ENCODE peak calls at places on chromosome 22, in nine cellular contexts. One of them, this sample, is unnamed.

GRCh38 chr22:49466926-49467590 is 360.6 kb downstream of the BRD1 start:
- DNase-seq in GM19239: no peak
- DNase-seq in psoas muscle: no peak
- DNase-seq in RWPE1: no peak
- DNase-seq in D341Med: no peak
- DNase-seq in T-helper 9 cell: no peak
- DNase-seq in kidney: no peak
- DNase-seq in ureter: no peak
- DNase-seq in NCI-H2107: no peak
- DNase-seq in this sample: no peak

GRCh38 chr22:44133161-44133560 is 47.6 kb upstream of the PARVG start:
- DNase-seq in GM19239: no peak
- DNase-seq in psoas muscle: no peak
- DNase-seq in RWPE1: no peak
- DNase-seq in D341Med: no peak
- DNase-seq in T-helper 9 cell: no peak
- DNase-seq in kidney: no peak
- DNase-seq in ureter: no peak
- DNase-seq in NCI-H2107: no peak
- DNase-seq in this sample: no peak

GRCh38 chr22:46220921-46221320 is 29.2 kb downstream of the CDPF1 start:
- DNase-seq in GM19239: no peak
- DNase-seq in psoas muscle: no peak
- DNase-seq in RWPE1: no peak
- DNase-seq in D341Med: no peak
- DNase-seq in T-helper 9 cell: no peak
- DNase-seq in kidney: no peak
- DNase-seq in ureter: no peak
- DNase-seq in NCI-H2107: no peak
- DNase-seq in this sample: no peak

GRCh38 chr22:24424001-24424900 is 3.1 kb upstream of the ADORA2A start:
- DNase-seq in GM19239: no peak
- DNase-seq in psoas muscle: peak
- DNase-seq in RWPE1: no peak
- DNase-seq in D341Med: no peak
- DNase-seq in T-helper 9 cell: peak
- DNase-seq in kidney: peak
- DNase-seq in ureter: no peak
- DNase-seq in NCI-H2107: no peak
- DNase-seq in this sample: no peak

GRCh38 chr22:40385041-40385782 is 14.8 kb downstream of the SGSM3 start:
- DNase-seq in GM19239: peak
- DNase-seq in psoas muscle: no peak
- DNase-seq in RWPE1: no peak
- DNase-seq in D341Med: no peak
- DNase-seq in T-helper 9 cell: no peak
- DNase-seq in kidney: no peak
- DNase-seq in ureter: no peak
- DNase-seq in NCI-H2107: no peak
- DNase-seq in this sample: no peak

GRCh38 chr22:36544107-36544620 is 15.2 kb upstream of the EIF3D start:
- DNase-seq in GM19239: no peak
- DNase-seq in psoas muscle: no peak
- DNase-seq in RWPE1: no peak
- DNase-seq in D341Med: no peak
- DNase-seq in T-helper 9 cell: no peak
- DNase-seq in kidney: no peak
- DNase-seq in ureter: no peak
- DNase-seq in NCI-H2107: no peak
- DNase-seq in this sample: no peak

GRCh38 chr22:22037740-22038139 is 55.2 kb upstream of the TOP3B start:
- DNase-seq in GM19239: no peak
- DNase-seq in psoas muscle: no peak
- DNase-seq in RWPE1: no peak
- DNase-seq in D341Med: no peak
- DNase-seq in T-helper 9 cell: no peak
- DNase-seq in kidney: no peak
- DNase-seq in ureter: no peak
- DNase-seq in NCI-H2107: no peak
- DNase-seq in this sample: no peak

GRCh38 chr22:17133137-17133536 is 12.0 kb upstream of the TMEM121B start:
- DNase-seq in GM19239: no peak
- DNase-seq in psoas muscle: no peak
- DNase-seq in RWPE1: no peak
- DNase-seq in D341Med: no peak
- DNase-seq in T-helper 9 cell: no peak
- DNase-seq in kidney: no peak
- DNase-seq in ureter: no peak
- DNase-seq in NCI-H2107: no peak
- DNase-seq in this sample: no peak

GRCh38 chr22:44884968-44885805 is 124.6 kb downstream of the PHF21B start:
- DNase-seq in GM19239: no peak
- DNase-seq in psoas muscle: peak
- DNase-seq in RWPE1: peak
- DNase-seq in D341Med: no peak
- DNase-seq in T-helper 9 cell: no peak
- DNase-seq in kidney: peak
- DNase-seq in ureter: no peak
- DNase-seq in NCI-H2107: no peak
- DNase-seq in this sample: no peak

GRCh38 chr22:37744589-37744988 is 47.7 kb downstream of the TRIOBP start:
- DNase-seq in GM19239: no peak
- DNase-seq in psoas muscle: no peak
- DNase-seq in RWPE1: no peak
- DNase-seq in D341Med: no peak
- DNase-seq in T-helper 9 cell: no peak
- DNase-seq in kidney: no peak
- DNase-seq in ureter: no peak
- DNase-seq in NCI-H2107: no peak
- DNase-seq in this sample: no peak

GRCh38 chr22:47588583-47588970 is 826.1 kb downstream of the TBC1D22A start:
- DNase-seq in GM19239: no peak
- DNase-seq in psoas muscle: no peak
- DNase-seq in RWPE1: no peak
- DNase-seq in D341Med: no peak
- DNase-seq in T-helper 9 cell: no peak
- DNase-seq in kidney: no peak
- DNase-seq in ureter: no peak
- DNase-seq in NCI-H2107: no peak
- DNase-seq in this sample: no peak

GRCh38 chr22:20571531-20572007 is 64.2 kb downstream of the MED15 start:
- DNase-seq in GM19239: peak
- DNase-seq in psoas muscle: peak
- DNase-seq in RWPE1: no peak
- DNase-seq in D341Med: peak
- DNase-seq in T-helper 9 cell: peak
- DNase-seq in kidney: no peak
- DNase-seq in ureter: no peak
- DNase-seq in NCI-H2107: no peak
- DNase-seq in this sample: peak

GRCh38 chr22:33811208-33811607 is 109.1 kb downstream of the LARGE1 start:
- DNase-seq in GM19239: no peak
- DNase-seq in psoas muscle: no peak
- DNase-seq in RWPE1: no peak
- DNase-seq in D341Med: no peak
- DNase-seq in T-helper 9 cell: no peak
- DNase-seq in kidney: no peak
- DNase-seq in ureter: no peak
- DNase-seq in NCI-H2107: no peak
- DNase-seq in this sample: no peak

GRCh38 chr22:30705710-30706651 is 11.3 kb downstream of the OSBP2 start:
- DNase-seq in GM19239: no peak
- DNase-seq in psoas muscle: no peak
- DNase-seq in RWPE1: no peak
- DNase-seq in D341Med: peak
- DNase-seq in T-helper 9 cell: no peak
- DNase-seq in kidney: no peak
- DNase-seq in ureter: no peak
- DNase-seq in NCI-H2107: peak
- DNase-seq in this sample: no peak

GRCh38 chr22:21942939-21943338 is 9.7 kb downstream of the PPM1F start:
- DNase-seq in GM19239: no peak
- DNase-seq in psoas muscle: no peak
- DNase-seq in RWPE1: no peak
- DNase-seq in D341Med: no peak
- DNase-seq in T-helper 9 cell: no peak
- DNase-seq in kidney: no peak
- DNase-seq in ureter: no peak
- DNase-seq in NCI-H2107: no peak
- DNase-seq in this sample: no peak

GRCh38 chr22:19943665-19944026 is 2.0 kb upstream of the TXNRD2 start:
- DNase-seq in GM19239: no peak
- DNase-seq in psoas muscle: no peak
- DNase-seq in RWPE1: no peak
- DNase-seq in D341Med: peak
- DNase-seq in T-helper 9 cell: no peak
- DNase-seq in kidney: peak
- DNase-seq in ureter: no peak
- DNase-seq in NCI-H2107: no peak
- DNase-seq in this sample: no peak

GRCh38 chr22:37310815-37311595 is 28.7 kb downstream of the CYTH4 start:
- DNase-seq in GM19239: no peak
- DNase-seq in psoas muscle: peak
- DNase-seq in RWPE1: no peak
- DNase-seq in D341Med: no peak
- DNase-seq in T-helper 9 cell: no peak
- DNase-seq in kidney: no peak
- DNase-seq in ureter: no peak
- DNase-seq in NCI-H2107: no peak
- DNase-seq in this sample: no peak

GRCh38 chr22:17167486-17167885 is 8.4 kb upstream of the HDHD5 start:
- DNase-seq in GM19239: no peak
- DNase-seq in psoas muscle: peak
- DNase-seq in RWPE1: no peak
- DNase-seq in D341Med: no peak
- DNase-seq in T-helper 9 cell: no peak
- DNase-seq in kidney: no peak
- DNase-seq in ureter: no peak
- DNase-seq in NCI-H2107: no peak
- DNase-seq in this sample: no peak

GRCh38 chr22:40898850-40899357 is 37.0 kb upstream of the DNAJB7 start:
- DNase-seq in GM19239: peak
- DNase-seq in psoas muscle: no peak
- DNase-seq in RWPE1: peak
- DNase-seq in D341Med: peak
- DNase-seq in T-helper 9 cell: no peak
- DNase-seq in kidney: no peak
- DNase-seq in ureter: no peak
- DNase-seq in NCI-H2107: no peak
- DNase-seq in this sample: no peak

GRCh38 chr22:35761037-35761436 is 43.4 kb downstream of the APOL5 start:
- DNase-seq in GM19239: no peak
- DNase-seq in psoas muscle: no peak
- DNase-seq in RWPE1: no peak
- DNase-seq in D341Med: peak
- DNase-seq in T-helper 9 cell: no peak
- DNase-seq in kidney: no peak
- DNase-seq in ureter: no peak
- DNase-seq in NCI-H2107: no peak
- DNase-seq in this sample: no peak

GRCh38 chr22:38758276-38758945 is 2.6 kb upstream of the SUN2 start:
- DNase-seq in GM19239: no peak
- DNase-seq in psoas muscle: peak
- DNase-seq in RWPE1: no peak
- DNase-seq in D341Med: no peak
- DNase-seq in T-helper 9 cell: peak
- DNase-seq in kidney: peak
- DNase-seq in ureter: no peak
- DNase-seq in NCI-H2107: peak
- DNase-seq in this sample: peak

This sample was measured in activated T-helper 2 cell treated with anti-CD3 and anti-CD28 coated beads, Interferon-gamma antibody, Interleukin-2, Interleukin-4, amounts not matched to agents 10 μg/mL and 5 μg/mL and 100 μg/mL, durations not matched to agents 14 hours and 24 hours and 36 hours.